ENCODE peak calls at places on chromosomes 11 and 22, in eight cellular contexts. K is Caco-2; X is endodermal cell; U is psoas muscle; P is H9; Y is kidney epithelial cell; M is CD8-positive, alpha-beta T cell; V is A549. O is an unnamed sample.

GRCh38 chr11:58625826-58626460 is 3.5 kb downstream of the CNTF start:
- DNase-seq in K (no peak), M (no peak), X (no peak), U (no peak), V (no peak), P (no peak), Y (peak), O (no peak)

GRCh38 chr11:2104524-2105440 is 34.4 kb downstream of the IGF2 start:
- DNase-seq in Y (no peak), V (no peak), P (no peak), K (no peak), M (no peak), X (no peak), U (no peak), O (no peak)

GRCh38 chr11:12131943-12132789 is 21.8 kb downstream of the MICAL2 start:
- DNase-seq in M (no peak), V (no peak), K (peak), X (no peak), P (no peak), Y (no peak), U (no peak), O (no peak)

GRCh38 chr11:20351151-20351550 is 12.4 kb upstream of the HTATIP2 start:
- DNase-seq in Y (no peak), K (no peak), P (no peak), X (no peak), M (no peak), U (no peak), V (no peak), O (no peak)

GRCh38 chr11:11748706-11749365 is 92.9 kb upstream of the USP47 start:
- DNase-seq in M (no peak), X (no peak), K (no peak), Y (no peak), U (no peak), V (no peak), P (no peak), O (no peak)

GRCh38 chr11:10488581-10489443 is 33.7 kb downstream of the AMPD3 start:
- DNase-seq in V (no peak), U (no peak), X (peak), Y (no peak), P (peak), K (no peak), M (no peak), O (no peak)

GRCh38 chr11:121032546-121032945 is 8.6 kb downstream of the TBCEL start:
- DNase-seq in U (no peak), Y (no peak), M (no peak), K (no peak), V (no peak), P (no peak), X (no peak), O (peak)

GRCh38 chr11:75474878-75475766 is 42.1 kb upstream of the KLHL35 start:
- DNase-seq in Y (no peak), U (peak), K (peak), P (peak), X (peak), M (peak), V (no peak), O (peak)

GRCh38 chr11:31872074-31872440 is 60.9 kb upstream of the PAX6 start:
- DNase-seq in P (no peak), Y (no peak), U (no peak), V (no peak), M (no peak), K (no peak), X (no peak), O (no peak)

GRCh38 chr11:74783241-74783871 is 34.7 kb downstream of the RNF169 start:
- DNase-seq in V (no peak), K (no peak), X (no peak), M (no peak), P (no peak), U (no peak), Y (peak), O (no peak)

GRCh38 chr11:83521647-83522596 is 235.8 kb upstream of the CCDC90B start:
- DNase-seq in U (no peak), Y (no peak), P (peak), M (no peak), X (peak), K (peak), V (no peak), O (no peak)

GRCh38 chr11:61294717-61295595 is at the start of gene VWCE:
- DNase-seq in M (peak), K (peak), P (peak), V (peak), U (peak), X (peak), Y (no peak), O (peak)

GRCh38 chr11:45889966-45890365 is 4.5 kb downstream of the MAPK8IP1 start:
- DNase-seq in P (no peak), K (no peak), V (no peak), X (no peak), Y (no peak), M (no peak), U (no peak), O (no peak)

GRCh38 chr22:17797721-17798559 is 23.7 kb upstream of the BID start:
- DNase-seq in M (no peak), X (no peak), P (no peak), U (no peak), V (no peak), Y (no peak), K (no peak), O (no peak)

GRCh38 chr11:26828291-26828690 is 106.4 kb upstream of the SLC5A12 start:
- DNase-seq in P (no peak), M (no peak), V (no peak), U (no peak), Y (no peak), X (no peak), K (no peak), O (no peak)

GRCh38 chr11:44855138-44855849 is 95.4 kb downstream of the TP53I11 start:
- DNase-seq in V (no peak), P (no peak), M (no peak), X (no peak), U (no peak), Y (no peak), K (no peak), O (no peak)

GRCh38 chr11:117300301-117300700 is 9.2 kb downstream of the BACE1-AS start:
- DNase-seq in V (no peak), K (no peak), P (peak), U (peak), X (peak), Y (peak), M (no peak), O (peak)

GRCh38 chr11:58829736-58830135 is 14.8 kb downstream of the GLYATL2 start:
- DNase-seq in U (no peak), K (no peak), X (no peak), Y (no peak), V (no peak), P (no peak), M (no peak), O (no peak)

GRCh38 chr22:21710156-21710555 is 25.4 kb downstream of the YPEL1 start:
- DNase-seq in U (no peak), Y (no peak), M (no peak), P (no peak), X (no peak), K (no peak), V (no peak), O (no peak)

GRCh38 chr11:35598254-35599125 is 19.8 kb upstream of the FJX1 start:
- DNase-seq in M (no peak), V (no peak), Y (no peak), X (no peak), P (no peak), K (no peak), U (no peak), O (peak)

GRCh38 chr22:22342697-22343602 is 98.4 kb downstream of the VPREB1 start:
- DNase-seq in U (no peak), Y (peak), X (peak), V (peak), P (peak), M (peak), K (peak), O (peak)

GRCh38 chr22:39277135-39277607 is 32.4 kb upstream of the PDGFB start:
- DNase-seq in Y (no peak), X (no peak), M (no peak), P (no peak), V (no peak), K (no peak), U (no peak), O (no peak)

GRCh38 chr11:20597924-20598484 is 1.4 kb upstream of the SLC6A5 start:
- DNase-seq in M (no peak), Y (no peak), P (no peak), K (no peak), U (no peak), X (peak), V (no peak), O (no peak)

GRCh38 chr11:73978576-73979086 is 4.0 kb downstream of the UCP2 start:
- DNase-seq in Y (no peak), P (no peak), M (no peak), K (peak), X (no peak), U (no peak), V (no peak), O (no peak)

GRCh38 chr22:25928038-25928437 is 186.1 kb downstream of the MYO18B start:
- DNase-seq in V (no peak), M (no peak), X (peak), P (no peak), K (no peak), U (no peak), Y (no peak), O (no peak)

GRCh38 chr11:19595840-19596751 is 116.5 kb upstream of the NAV2 start:
- DNase-seq in M (no peak), X (no peak), U (peak), V (peak), P (no peak), Y (no peak), K (no peak), O (no peak)

GRCh38 chr11:34706709-34707461 is 86.0 kb downstream of the EHF start:
- DNase-seq in P (no peak), K (no peak), M (no peak), Y (no peak), X (peak), V (no peak), U (no peak), O (no peak)

GRCh38 chr11:76629853-76630599 is 40.5 kb downstream of the LRRC32 start:
- DNase-seq in M (no peak), Y (no peak), X (no peak), U (peak), K (no peak), P (no peak), V (no peak), O (no peak)

GRCh38 chr22:34608716-34609115 is 457.2 kb upstream of the ISX start:
- DNase-seq in K (no peak), V (no peak), Y (no peak), X (no peak), M (no peak), U (no peak), P (no peak), O (no peak)

GRCh38 chr22:46125311-46125710 is 25.0 kb upstream of the PPARA start:
- DNase-seq in V (no peak), Y (no peak), P (no peak), U (no peak), X (no peak), M (no peak), K (no peak), O (no peak)

GRCh38 chr11:10696797-10697620 is 3.5 kb upstream of the IRAG1 start:
- DNase-seq in K (no peak), P (no peak), M (no peak), V (no peak), X (no peak), Y (no peak), U (no peak), O (no peak)

GRCh38 chr22:28594784-28595324 is 84.8 kb downstream of the TTC28 start:
- DNase-seq in Y (peak), X (no peak), M (no peak), U (no peak), P (no peak), K (no peak), V (peak), O (no peak)

DNA sequence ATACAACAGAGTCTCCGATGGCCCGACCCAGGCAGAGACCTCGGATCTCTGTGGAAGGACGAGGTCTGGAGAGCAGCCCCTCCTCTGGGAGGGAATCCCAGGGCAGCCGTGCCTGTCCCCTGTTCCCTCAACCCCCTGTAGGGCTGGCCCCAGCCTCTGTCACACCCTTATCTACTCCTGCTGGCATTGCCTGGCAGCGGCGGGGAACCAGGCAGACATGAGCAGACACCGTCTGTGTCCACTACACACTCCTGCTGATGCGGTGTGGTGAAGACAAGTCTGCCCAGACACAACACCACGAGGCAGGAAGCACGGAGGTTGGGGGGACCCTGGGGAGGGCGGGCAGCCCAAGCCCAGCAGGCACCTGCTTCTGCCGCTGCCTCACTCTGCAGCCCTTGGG is 52.5 kb upstream of the A4GALT start:
- DNase-seq in M (no peak), Y (no peak), P (no peak), K (no peak), U (no peak), X (peak), V (no peak), O (no peak)
- TF ChIP-seq CTCF in M (no peak), Y (no peak), P (no peak), K (no peak), U (no peak), X (no peak), V (no peak), O (no peak)

GRCh38 chr22:37632174-37633081 is 7.0 kb upstream of the SH3BP1 start:
- DNase-seq in V (no peak), U (no peak), M (no peak), P (no peak), K (no peak), Y (no peak), X (no peak), O (no peak)

GRCh38 chr22:37633082-37633692 is 6.3 kb upstream of the SH3BP1 start:
- DNase-seq in K (no peak), V (no peak), M (peak), X (no peak), P (no peak), Y (no peak), U (no peak), O (no peak)

GRCh38 chr22:37635157-37635556 is 4.3 kb upstream of the SH3BP1 start:
- DNase-seq in P (no peak), K (no peak), V (no peak), U (no peak), M (no peak), X (no peak), Y (no peak), O (no peak)

GRCh38 chr22:37634505-37635002 is 4.9 kb upstream of the SH3BP1 start:
- DNase-seq in P (no peak), U (no peak), Y (no peak), X (no peak), K (no peak), M (no peak), V (no peak), O (no peak)

DNA sequence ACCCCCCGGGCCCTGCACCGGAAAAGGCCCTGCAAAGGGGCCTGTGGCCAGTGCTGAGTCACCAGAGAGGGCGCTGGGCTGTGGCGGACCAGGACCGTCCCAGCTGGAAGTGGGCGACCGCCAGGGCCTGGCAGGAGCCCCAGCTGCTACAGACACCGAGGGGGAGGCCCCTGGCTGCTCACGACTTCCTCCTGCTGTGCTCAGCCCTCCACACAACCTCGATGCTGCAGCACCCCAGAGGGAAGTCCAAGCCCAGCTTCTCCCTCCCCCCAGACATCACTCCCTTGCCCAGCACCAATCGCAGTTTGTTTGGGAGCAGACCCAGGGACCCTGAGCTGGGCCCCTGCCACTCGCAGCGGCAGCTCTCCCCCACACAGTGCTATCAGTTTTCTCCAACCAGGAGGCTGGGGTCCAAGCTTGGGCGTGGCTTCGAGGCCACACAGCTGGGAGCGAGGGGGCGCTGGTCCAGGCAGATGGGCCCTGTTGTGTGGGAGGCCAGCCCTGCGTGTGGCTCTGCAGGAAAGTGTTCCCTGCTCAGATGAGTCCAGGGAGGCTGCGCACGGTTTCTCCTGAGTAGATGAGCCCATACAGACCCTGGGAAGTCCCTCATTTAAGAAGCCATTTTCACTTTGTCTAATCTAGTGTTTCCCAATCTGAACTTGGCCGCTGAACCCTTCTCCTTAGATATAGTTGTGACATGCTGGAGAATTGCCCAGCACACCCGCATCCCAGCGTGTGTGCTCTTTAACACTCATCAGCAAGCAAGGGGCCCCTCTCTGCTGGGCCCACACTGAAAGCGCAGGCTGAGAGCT is 5.6 kb upstream of the SH3BP1 start:
- DNase-seq in Y (peak), X (peak), V (no peak), K (no peak), M (peak), U (peak), P (peak), O (peak)
- TF ChIP-seq CTCF in Y (no peak), X (peak), V (no peak), K (no peak), M (no peak), U (no peak), P (no peak), O (peak)

GRCh38 chr11:67468835-67469811 is at the start of gene TMEM134:
- DNase-seq in K (peak), Y (peak), V (peak), M (peak), X (peak), U (peak), P (peak), O (peak)
- TF ChIP-seq CTCF in K (peak), Y (peak), V (peak), M (peak), X (peak), U (peak), P (peak), O (peak)

DNA sequence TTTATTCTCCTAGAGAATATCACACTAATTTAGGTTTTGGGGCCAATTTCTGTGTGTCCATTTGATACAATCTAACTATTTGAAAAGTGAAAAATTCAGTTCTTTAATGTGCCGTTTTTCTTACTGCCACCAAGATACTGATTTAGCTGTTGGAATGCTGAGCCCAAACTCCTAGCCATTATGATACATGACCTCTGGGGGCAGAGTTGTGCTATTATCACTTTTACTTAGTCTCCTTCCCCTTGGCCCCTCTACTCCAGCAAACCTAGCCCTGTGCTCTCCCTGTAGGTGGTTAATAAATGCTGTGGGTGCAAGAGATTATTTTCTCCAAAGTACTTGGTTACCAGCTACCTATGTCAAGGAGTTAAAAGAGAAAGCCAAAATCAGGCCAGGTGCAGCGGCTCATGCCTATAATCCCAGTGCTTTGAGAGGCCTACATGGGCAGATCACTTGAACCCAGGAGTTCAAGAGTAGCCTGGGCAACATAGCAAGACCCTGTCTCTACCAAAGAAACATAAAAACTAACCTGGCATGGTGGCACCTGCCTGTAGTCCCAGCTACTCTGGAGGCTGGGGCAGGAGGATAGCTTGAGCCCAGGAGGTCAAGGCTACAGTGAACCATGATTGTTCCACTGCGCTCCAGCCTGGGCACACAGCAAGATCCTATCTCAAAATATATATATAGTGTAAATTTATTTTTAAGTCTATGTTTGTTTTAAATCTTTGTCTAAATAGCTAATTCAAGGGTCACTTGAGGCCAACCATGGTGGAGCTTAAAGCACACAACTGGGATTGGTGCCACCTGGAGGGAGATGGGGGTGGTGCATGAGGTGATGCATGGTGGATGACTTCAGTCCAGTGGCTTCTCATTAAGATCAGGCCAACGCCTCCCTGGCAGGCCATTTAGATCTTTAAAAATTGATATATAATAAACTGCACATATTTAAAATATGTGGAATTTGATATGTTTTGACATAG is 193.2 kb upstream of the PLET1 start:
- DNase-seq in M (peak), Y (no peak), K (peak), U (peak), P (peak), X (peak), V (peak), O (peak)
- TF ChIP-seq CTCF in M (peak), Y (peak), K (peak), U (peak), P (peak), X (peak), V (no peak), O (no peak)

GRCh38 chr11:70048279-70049024 is 29.7 kb upstream of the ANO1 start:
- DNase-seq in U (no peak), X (peak), M (no peak), K (peak), V (peak), P (peak), Y (no peak), O (no peak)
- TF ChIP-seq CTCF in U (no peak), X (peak), M (no peak), K (peak), V (no peak), P (peak), Y (peak), O (no peak)

GRCh38 chr11:698493-699115 is 3.0 kb downstream of the TMEM80 start:
- DNase-seq in U (no peak), Y (no peak), P (no peak), K (no peak), M (no peak), X (no peak), V (no peak), O (no peak)
- TF ChIP-seq CTCF in U (no peak), Y (no peak), P (no peak), K (no peak), M (no peak), X (no peak), V (no peak), O (no peak)

GRCh38 chr22:32322986-32323385 is 34.7 kb upstream of the RFPL3 start:
- DNase-seq in Y (no peak), V (no peak), X (peak), K (no peak), M (peak), U (no peak), P (peak), O (no peak)
- TF ChIP-seq CTCF in Y (no peak), V (no peak), X (no peak), K (no peak), M (no peak), U (no peak), P (no peak), O (no peak)

GRCh38 chr11:65425105-65425970 is 2.7 kb downstream of the NEAT1 start:
- DNase-seq in K (no peak), U (no peak), P (peak), V (no peak), X (peak), M (peak), Y (no peak), O (peak)
- TF ChIP-seq CTCF in K (no peak), U (peak), P (peak), V (no peak), X (peak), M (no peak), Y (no peak), O (no peak)